ENCODE peak calls at places on chromosomes 13 and 19, in four cellular contexts. U is body of pancreas, W is colonic mucosa, S is mesothelial cell of epicardium. K is an unnamed sample.

GRCh38 chr13:41514853-41515395 is 57.6 kb downstream of the RGCC start:
- DNase-seq in U (no peak), W (no peak), S (no peak), K (peak; percentile 16)

GRCh38 chr13:102816633-102817032 is 17.7 kb downstream of the BIVM start:
- DNase-seq in U (no peak), W (no peak), S (no peak), K (no peak)

GRCh38 chr19:23415561-23416191 is 20.4 kb upstream of the ZNF91 start:
- DNase-seq in U (peak; percentile 20), W (peak; percentile 91), S (no peak), K (peak; percentile 72)

GRCh38 chr13:30755678-30756077 is 20.3 kb downstream of the ALOX5AP start:
- DNase-seq in U (no peak), W (no peak), S (no peak), K (no peak)

GRCh38 chr19:4717191-4717965 is 6.3 kb downstream of the DPP9 start:
- DNase-seq in U (no peak), W (no peak), S (no peak), K (no peak)

GRCh38 chr19:1847684-1848398 is 442 bp downstream of the REXO1 start:
- DNase-seq in U (no peak), W (peak; percentile 63), S (no peak), K (peak; percentile 63)

GRCh38 chr13:80717834-80718233 is 376.9 kb upstream of the SPRY2 start:
- DNase-seq in U (no peak), W (no peak), S (no peak), K (no peak)

GRCh38 chr19:51059715-51060114 is 5.2 kb downstream of the KLK13 start:
- DNase-seq in U (no peak), W (no peak), S (no peak), K (no peak)

GRCh38 chr13:47076536-47076935 is 179.7 kb upstream of the HTR2A start:
- DNase-seq in U (no peak), W (no peak), S (no peak), K (no peak)

GRCh38 chr19:3544742-3545668 is 6.0 kb downstream of the TEKTIP1 start:
- DNase-seq in U (peak; percentile 62), W (peak; percentile 82), S (peak; percentile 49), K (peak; percentile 89)

GRCh38 chr19:3533563-3534216 is 5.3 kb upstream of the TEKTIP1 start:
- DNase-seq in U (no peak), W (no peak), S (no peak), K (no peak)

GRCh38 chr13:86922936-86923335 is 748.2 kb upstream of the SLITRK5 start:
- DNase-seq in U (no peak), W (no peak), S (no peak), K (no peak)

GRCh38 chr19:18951721-18952281 is 10.8 kb upstream of the HOMER3 start:
- DNase-seq in U (no peak), W (no peak), S (no peak), K (no peak)

DNA sequence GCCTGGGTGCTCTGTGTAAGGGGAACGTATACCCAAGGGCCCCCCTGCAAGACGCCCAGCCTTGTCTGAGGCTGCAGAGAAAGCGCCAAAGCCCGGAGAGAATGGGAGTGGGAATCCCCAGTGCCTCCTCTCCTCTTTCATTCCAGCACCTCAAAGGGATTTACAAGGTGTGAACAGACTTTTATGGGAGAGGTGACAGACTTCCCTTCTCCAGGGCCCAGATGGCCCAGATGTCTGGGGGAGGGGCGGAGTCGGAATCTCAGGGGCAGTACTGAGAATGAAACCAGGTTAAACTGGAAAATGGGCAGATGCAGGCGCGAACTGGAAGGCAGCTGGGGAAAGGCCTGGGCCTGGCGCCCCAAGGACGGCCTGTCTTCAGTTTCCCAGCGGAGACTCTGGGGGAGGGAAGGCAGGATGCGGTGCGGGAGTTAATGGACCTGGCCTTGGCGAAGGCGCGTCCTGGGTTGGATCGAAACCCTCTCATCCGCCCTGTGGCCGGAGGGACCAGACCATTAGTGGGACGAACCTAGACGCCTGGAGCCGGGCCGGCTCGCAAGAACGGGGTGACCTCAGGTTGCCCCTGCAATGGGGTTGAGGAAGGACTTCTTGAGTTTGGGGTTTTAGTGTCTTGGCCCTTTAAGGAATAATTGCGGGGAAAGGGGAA is 622 bp upstream of the TRIP10 start:
- DNase-seq in U (peak; percentile 53), W (peak; percentile 88), S (no peak), K (peak; percentile 54)
- TF ChIP-seq CTCF in U (no peak), W (no peak), S (no peak), K (no peak)

GRCh38 chr19:13764101-13764807 is at the start of gene MRI1:
- DNase-seq in U (peak; percentile 81), W (peak; percentile 83), S (no peak), K (peak; percentile 76)

GRCh38 chr19:13758795-13759194 is 5.5 kb upstream of the MRI1 start:
- DNase-seq in U (no peak), W (no peak), S (no peak), K (no peak)

GRCh38 chr19:13763300-13763699 is 1.0 kb upstream of the MRI1 start:
- DNase-seq in U (no peak), W (no peak), S (no peak), K (no peak)

GRCh38 chr19:13762635-13763235 is 1.6 kb upstream of the MRI1 start:
- DNase-seq in U (no peak), W (no peak), S (no peak), K (no peak)

GRCh38 chr19:13761423-13761822 is 2.9 kb upstream of the MRI1 start:
- DNase-seq in U (no peak), W (no peak), S (no peak), K (no peak)
- TF ChIP-seq CTCF in U (no peak), W (no peak), S (no peak), K (no peak)

GRCh38 chr19:10826846-10827245 is 9.2 kb downstream of the TMED1 start:
- DNase-seq in U (no peak), W (no peak), S (no peak), K (no peak)

GRCh38 chr19:10830370-10830769 is 5.6 kb downstream of the TMED1 start:
- DNase-seq in U (no peak), W (no peak), S (no peak), K (no peak)

GRCh38 chr19:10829967-10830366 is 6.0 kb downstream of the TMED1 start:
- DNase-seq in U (no peak), W (no peak), S (no peak), K (no peak)

GRCh38 chr19:10830941-10831779 is 4.9 kb downstream of the TMED1 start:
- DNase-seq in U (no peak), W (no peak), S (no peak), K (no peak)

GRCh38 chr19:10828981-10829821 is 6.8 kb downstream of the TMED1 start:
- DNase-seq in U (no peak), W (no peak), S (no peak), K (no peak)
- TF ChIP-seq CTCF in U (no peak), W (no peak), S (no peak), K (no peak)

GRCh38 chr19:49364083-49364687 is 508 bp downstream of the DKKL1 start:
- DNase-seq in U (no peak), W (no peak), S (no peak), K (peak; percentile 28)

GRCh38 chr19:49362926-49363264 is 679 bp upstream of the TEAD2 start:
- DNase-seq in U (peak; percentile 38), W (peak; percentile 56), S (peak; percentile 44), K (peak; percentile 45)

GRCh38 chr19:49362048-49362925 is at the start of gene TEAD2:
- DNase-seq in U (peak; percentile 66), W (peak; percentile 86), S (peak; percentile 59), K (peak; percentile 86)

GRCh38 chr19:49361438-49362047 is 673 bp downstream of the TEAD2 start:
- DNase-seq in U (peak; percentile 77), W (peak; percentile 88), S (peak; percentile 75), K (peak; percentile 83)

GRCh38 chr19:49363265-49364082 is at the start of gene DKKL1:
- DNase-seq in U (peak; percentile 100), W (peak; percentile 100), S (peak; percentile 90), K (peak; percentile 100)
- TF ChIP-seq CTCF in U (no peak), W (no peak), S (peak; percentile 14), K (no peak)

DNA sequence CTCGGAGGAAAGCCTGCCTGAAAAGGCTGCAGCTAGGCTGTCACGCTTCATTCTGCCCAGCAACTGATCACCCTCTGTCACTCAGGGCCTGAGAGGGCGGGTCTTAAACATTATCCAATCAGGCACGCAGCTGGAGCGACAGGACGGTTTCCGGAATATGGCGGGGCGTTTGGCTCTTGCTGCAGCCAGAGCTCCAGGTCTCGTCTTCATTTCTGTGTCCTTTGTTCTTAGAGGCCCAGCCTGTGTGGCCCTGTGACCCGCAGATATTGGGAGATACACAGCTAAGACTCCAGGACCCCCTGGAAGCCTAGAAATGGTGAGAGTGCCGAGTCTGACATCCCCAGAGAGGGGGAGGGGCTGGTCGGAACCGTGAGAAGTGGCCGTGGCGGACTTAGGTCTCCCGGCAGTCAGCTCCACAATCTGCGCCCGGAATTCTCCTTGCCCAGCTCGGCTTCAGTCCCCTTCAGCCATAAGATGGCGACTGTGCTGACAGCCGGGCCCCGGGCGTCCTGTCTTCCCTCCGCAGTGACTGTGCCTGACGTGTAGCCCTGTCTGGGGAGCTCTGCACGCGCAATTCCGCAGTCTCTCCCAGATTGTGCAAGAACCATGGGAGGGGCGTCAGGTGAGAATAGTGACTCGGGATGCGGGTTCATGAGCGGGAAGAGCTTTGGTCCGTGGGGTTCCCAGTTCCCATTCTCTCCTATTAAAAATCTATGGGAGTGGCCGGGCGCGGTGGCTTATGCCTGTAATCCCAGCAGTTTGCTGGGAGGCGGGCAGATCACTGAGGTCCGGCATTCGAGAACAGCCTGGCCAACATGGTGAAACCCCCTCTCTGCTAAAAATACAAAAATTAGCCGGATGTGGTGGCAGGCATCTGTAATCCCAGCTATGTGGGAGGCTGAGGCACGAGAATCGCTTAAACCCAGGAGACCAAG is at the start of gene ZNF429:
- DNase-seq in U (peak; percentile 97), W (peak; percentile 96), S (peak; percentile 77), K (peak; percentile 85)
- TF ChIP-seq CTCF in U (no peak), W (no peak), S (no peak), K (no peak)